ENCODE peak calls at places on chromosomes 2 and 18, in seven cellular contexts. One of them, this sample, is unnamed.

GRCh38 chr18:26052497-26052896 is 37.9 kb downstream of the SS18 start:
- DNase-seq in IMR-90: peak; percentile 6
- DNase-seq in trophoblast cell: no peak
- DNase-seq in H1: no peak
- DNase-seq in mesenchymal stem cell: peak; percentile 10
- DNase-seq in H9: no peak
- DNase-seq in mesendoderm: no peak
- DNase-seq in this sample: no peak

GRCh38 chr18:31554776-31555175 is 36.9 kb upstream of the TTR start:
- DNase-seq in trophoblast cell: no peak
- DNase-seq in mesenchymal stem cell: no peak
- DNase-seq in IMR-90: no peak
- DNase-seq in H1: no peak
- DNase-seq in mesendoderm: peak; percentile 50
- DNase-seq in H9: no peak
- DNase-seq in this sample: no peak

GRCh38 chr2:14288016-14288415 is 344.5 kb upstream of the LRATD1 start:
- DNase-seq in trophoblast cell: peak; percentile 78
- DNase-seq in IMR-90: no peak
- DNase-seq in H9: no peak
- DNase-seq in mesenchymal stem cell: no peak
- DNase-seq in H1: no peak
- DNase-seq in mesendoderm: peak; percentile 9
- DNase-seq in this sample: no peak

GRCh38 chr2:137897082-137897481 is 67.2 kb upstream of the HNMT start:
- DNase-seq in mesendoderm: peak; percentile 71
- DNase-seq in IMR-90: no peak
- DNase-seq in H9: no peak
- DNase-seq in mesenchymal stem cell: no peak
- DNase-seq in H1: no peak
- DNase-seq in trophoblast cell: no peak
- DNase-seq in this sample: no peak

GRCh38 chr18:77108001-77108692 is 24.4 kb downstream of the MBP start:
- DNase-seq in mesenchymal stem cell: peak; percentile 93
- DNase-seq in H1: peak; percentile 33
- DNase-seq in trophoblast cell: no peak
- DNase-seq in IMR-90: peak; percentile 92
- DNase-seq in mesendoderm: no peak
- DNase-seq in H9: no peak
- DNase-seq in this sample: no peak

GRCh38 chr18:49865401-49865800 is 52.1 kb upstream of the ACAA2 start:
- DNase-seq in H1: no peak
- DNase-seq in H9: no peak
- DNase-seq in IMR-90: no peak
- DNase-seq in trophoblast cell: no peak
- DNase-seq in mesendoderm: no peak
- DNase-seq in mesenchymal stem cell: no peak
- DNase-seq in this sample: no peak

GRCh38 chr2:143994936-143995335 is 525.0 kb downstream of the ZEB2 start:
- DNase-seq in H1: no peak
- DNase-seq in mesenchymal stem cell: no peak
- DNase-seq in H9: no peak
- DNase-seq in IMR-90: no peak
- DNase-seq in trophoblast cell: no peak
- DNase-seq in mesendoderm: no peak
- DNase-seq in this sample: no peak

GRCh38 chr18:68387246-68387645 is 327.7 kb downstream of the TMX3 start:
- DNase-seq in mesenchymal stem cell: no peak
- DNase-seq in trophoblast cell: peak; percentile 17
- DNase-seq in H1: no peak
- DNase-seq in mesendoderm: no peak
- DNase-seq in H9: no peak
- DNase-seq in IMR-90: peak; percentile 50
- DNase-seq in this sample: no peak

GRCh38 chr2:2662037-2662846 is 331.2 kb upstream of the MYT1L start:
- DNase-seq in H1: no peak
- DNase-seq in trophoblast cell: no peak
- DNase-seq in H9: no peak
- DNase-seq in IMR-90: peak; percentile 7
- DNase-seq in mesendoderm: no peak
- DNase-seq in mesenchymal stem cell: no peak
- DNase-seq in this sample: no peak

GRCh38 chr18:69992776-69993175 is 45.1 kb upstream of the CD226 start:
- DNase-seq in mesendoderm: no peak
- DNase-seq in mesenchymal stem cell: no peak
- DNase-seq in H1: no peak
- DNase-seq in H9: no peak
- DNase-seq in IMR-90: peak; percentile 78
- DNase-seq in trophoblast cell: no peak
- DNase-seq in this sample: no peak

GRCh38 chr2:94986392-94986963 is 39.0 kb upstream of the MAL start:
- DNase-seq in H9: peak; percentile 62
- DNase-seq in mesendoderm: peak; percentile 74
- DNase-seq in mesenchymal stem cell: no peak
- DNase-seq in IMR-90: peak; percentile 70
- DNase-seq in trophoblast cell: peak; percentile 82
- DNase-seq in H1: peak; percentile 68
- DNase-seq in this sample: peak; percentile 52

GRCh38 chr2:216195565-216195978 is 86.4 kb downstream of the XRCC5 start:
- DNase-seq in H9: no peak
- DNase-seq in mesendoderm: no peak
- DNase-seq in mesenchymal stem cell: peak; percentile 84
- DNase-seq in trophoblast cell: no peak
- DNase-seq in H1: no peak
- DNase-seq in IMR-90: peak; percentile 94
- DNase-seq in this sample: no peak

GRCh38 chr2:217853961-217854360 is 148.8 kb downstream of the TNS1 start:
- DNase-seq in H9: no peak
- DNase-seq in IMR-90: no peak
- DNase-seq in mesendoderm: no peak
- DNase-seq in mesenchymal stem cell: no peak
- DNase-seq in H1: no peak
- DNase-seq in trophoblast cell: no peak
- DNase-seq in this sample: no peak

GRCh38 chr2:27798948-27799645 is 27.6 kb downstream of the MRPL33 start:
- DNase-seq in IMR-90: peak; percentile 100
- DNase-seq in trophoblast cell: peak; percentile 100
- DNase-seq in H1: peak; percentile 34
- DNase-seq in mesenchymal stem cell: peak; percentile 99
- DNase-seq in mesendoderm: peak; percentile 99
- DNase-seq in H9: peak; percentile 65
- DNase-seq in this sample: peak; percentile 31

GRCh38 chr2:104834431-104834830 is 19.5 kb upstream of the POU3F3 start:
- DNase-seq in mesenchymal stem cell: no peak
- DNase-seq in H9: no peak
- DNase-seq in mesendoderm: no peak
- DNase-seq in trophoblast cell: no peak
- DNase-seq in H1: no peak
- DNase-seq in IMR-90: no peak
- DNase-seq in this sample: no peak

GRCh38 chr18:50586710-50587109 is 26.8 kb downstream of the MAPK4 start:
- DNase-seq in H1: no peak
- DNase-seq in H9: no peak
- DNase-seq in IMR-90: no peak
- DNase-seq in trophoblast cell: no peak
- DNase-seq in mesendoderm: no peak
- DNase-seq in mesenchymal stem cell: no peak
- DNase-seq in this sample: no peak

GRCh38 chr2:162058973-162059668 is 14.9 kb downstream of the DPP4 start:
- DNase-seq in H9: no peak
- DNase-seq in H1: no peak
- DNase-seq in trophoblast cell: no peak
- DNase-seq in IMR-90: peak; percentile 42
- DNase-seq in mesenchymal stem cell: peak; percentile 57
- DNase-seq in mesendoderm: no peak
- DNase-seq in this sample: no peak

GRCh38 chr2:118865106-118865505 is 17.7 kb upstream of the EN1 start:
- DNase-seq in trophoblast cell: peak; percentile 74
- DNase-seq in mesendoderm: peak; percentile 77
- DNase-seq in IMR-90: peak; percentile 46
- DNase-seq in H1: peak; percentile 67
- DNase-seq in H9: peak; percentile 69
- DNase-seq in mesenchymal stem cell: peak; percentile 48
- DNase-seq in this sample: peak; percentile 39

GRCh38 chr2:240739797-240740196 is 48.1 kb downstream of the AQP12A start:
- DNase-seq in mesenchymal stem cell: no peak
- DNase-seq in IMR-90: no peak
- DNase-seq in H1: no peak
- DNase-seq in trophoblast cell: no peak
- DNase-seq in H9: no peak
- DNase-seq in mesendoderm: no peak
- DNase-seq in this sample: no peak

GRCh38 chr2:171630812-171631626 is 56.2 kb upstream of the DYNC1I2 start:
- DNase-seq in H9: no peak
- DNase-seq in mesendoderm: peak; percentile 40
- DNase-seq in trophoblast cell: peak; percentile 97
- DNase-seq in IMR-90: no peak
- DNase-seq in H1: peak; percentile 48
- DNase-seq in mesenchymal stem cell: no peak
- DNase-seq in this sample: no peak

GRCh38 chr2:205161156-205161555 is 521.1 kb upstream of the NRP2 start:
- DNase-seq in IMR-90: peak; percentile 26
- DNase-seq in trophoblast cell: no peak
- DNase-seq in H9: no peak
- DNase-seq in mesendoderm: no peak
- DNase-seq in mesenchymal stem cell: peak; percentile 84
- DNase-seq in H1: no peak
- DNase-seq in this sample: no peak

GRCh38 chr18:56975276-56975675 is 171.6 kb upstream of the BOD1L2 start:
- DNase-seq in H9: no peak
- DNase-seq in mesendoderm: no peak
- DNase-seq in mesenchymal stem cell: no peak
- DNase-seq in H1: no peak
- DNase-seq in IMR-90: no peak
- DNase-seq in trophoblast cell: no peak
- DNase-seq in this sample: no peak

GRCh38 chr18:34978533-34978893 is 62.7 kb upstream of the MAPRE2 start:
- DNase-seq in H1: no peak
- DNase-seq in IMR-90: no peak
- DNase-seq in trophoblast cell: no peak
- DNase-seq in mesenchymal stem cell: no peak
- DNase-seq in H9: no peak
- DNase-seq in mesendoderm: peak; percentile 27
- DNase-seq in this sample: no peak

GRCh38 chr2:99939135-99939534 is 203.3 kb downstream of the AFF3 start:
- DNase-seq in IMR-90: no peak
- DNase-seq in mesenchymal stem cell: no peak
- DNase-seq in mesendoderm: no peak
- DNase-seq in trophoblast cell: no peak
- DNase-seq in H1: no peak
- DNase-seq in H9: no peak
- DNase-seq in this sample: no peak
- H3K27ac ChIP-seq in IMR-90: no peak overlapping the region
- H3K27ac ChIP-seq in mesenchymal stem cell: no peak overlapping the region
- H3K27ac ChIP-seq in mesendoderm: no peak overlapping the region
- H3K27ac ChIP-seq in trophoblast cell: no peak overlapping the region
- H3K27ac ChIP-seq in H1: no peak overlapping the region
- H3K27ac ChIP-seq in H9: no peak overlapping the region
- H3K27ac ChIP-seq in this sample: no peak overlapping the region

DNA sequence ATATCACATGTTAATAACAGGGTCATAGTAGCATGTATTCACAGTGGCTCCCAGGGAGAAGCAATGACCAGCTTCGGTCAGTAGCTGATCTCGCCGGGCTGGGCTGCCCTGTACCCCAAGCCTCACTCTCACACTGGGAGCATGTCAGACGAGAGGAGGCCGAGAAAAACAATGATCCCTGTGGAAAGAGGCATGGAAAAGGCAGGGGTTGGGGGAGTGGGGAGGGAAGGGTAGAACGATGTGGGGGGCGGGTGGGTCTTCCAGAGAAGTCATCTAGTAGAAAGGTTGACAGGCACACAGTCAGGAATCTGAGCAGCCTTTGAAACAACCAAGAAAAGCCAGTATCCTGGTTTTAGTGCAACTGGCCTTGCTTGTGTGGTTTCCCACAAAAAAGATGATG is 25.4 kb downstream of the TGFA start:
- DNase-seq in H1: no peak
- DNase-seq in trophoblast cell: no peak
- DNase-seq in mesendoderm: no peak
- DNase-seq in mesenchymal stem cell: no peak
- DNase-seq in H9: no peak
- DNase-seq in IMR-90: no peak
- DNase-seq in this sample: no peak
- H4K8ac ChIP-seq in H1: no peak overlapping the region
- H4K8ac ChIP-seq in trophoblast cell: no peak overlapping the region
- H4K8ac ChIP-seq in mesendoderm: no peak overlapping the region
- H4K8ac ChIP-seq in mesenchymal stem cell: no peak overlapping the region
- H4K8ac ChIP-seq in H9: no peak overlapping the region
- H4K8ac ChIP-seq in IMR-90: no peak overlapping the region
- H4K8ac ChIP-seq in this sample: no peak overlapping the region

GRCh38 chr2:38218995-38219394 is 143.0 kb upstream of the CYP1B1 start:
- DNase-seq in mesenchymal stem cell: no peak
- DNase-seq in H9: no peak
- DNase-seq in H1: no peak
- DNase-seq in IMR-90: no peak
- DNase-seq in trophoblast cell: no peak
- DNase-seq in mesendoderm: no peak
- DNase-seq in this sample: no peak

GRCh38 chr2:38217401-38218188 is 141.6 kb upstream of the CYP1B1 start:
- DNase-seq in H1: no peak
- DNase-seq in IMR-90: no peak
- DNase-seq in mesenchymal stem cell: no peak
- DNase-seq in H9: no peak
- DNase-seq in trophoblast cell: no peak
- DNase-seq in mesendoderm: no peak
- DNase-seq in this sample: no peak

GRCh38 chr2:38216886-38217285 is 140.9 kb upstream of the CYP1B1 start:
- DNase-seq in mesendoderm: no peak
- DNase-seq in IMR-90: no peak
- DNase-seq in H9: no peak
- DNase-seq in mesenchymal stem cell: no peak
- DNase-seq in trophoblast cell: no peak
- DNase-seq in H1: no peak
- DNase-seq in this sample: no peak

GRCh38 chr2:38220164-38220563 is 144.2 kb upstream of the CYP1B1 start:
- DNase-seq in H9: no peak
- DNase-seq in trophoblast cell: no peak
- DNase-seq in mesenchymal stem cell: no peak
- DNase-seq in mesendoderm: no peak
- DNase-seq in IMR-90: no peak
- DNase-seq in H1: no peak
- DNase-seq in this sample: no peak

GRCh38 chr2:38218583-38218982 is 142.6 kb upstream of the CYP1B1 start:
- DNase-seq in H1: no peak
- DNase-seq in H9: no peak
- DNase-seq in mesenchymal stem cell: no peak
- DNase-seq in trophoblast cell: no peak
- DNase-seq in IMR-90: no peak
- DNase-seq in mesendoderm: no peak
- DNase-seq in this sample: no peak
- H3K27ac ChIP-seq in H1: no peak overlapping the region
- H3K27ac ChIP-seq in H9: no peak overlapping the region
- H3K27ac ChIP-seq in mesenchymal stem cell: no peak overlapping the region
- H3K27ac ChIP-seq in trophoblast cell: no peak overlapping the region
- H3K27ac ChIP-seq in IMR-90: no peak overlapping the region
- H3K27ac ChIP-seq in mesendoderm: no peak overlapping the region
- H3K27ac ChIP-seq in this sample: no peak overlapping the region

DNA sequence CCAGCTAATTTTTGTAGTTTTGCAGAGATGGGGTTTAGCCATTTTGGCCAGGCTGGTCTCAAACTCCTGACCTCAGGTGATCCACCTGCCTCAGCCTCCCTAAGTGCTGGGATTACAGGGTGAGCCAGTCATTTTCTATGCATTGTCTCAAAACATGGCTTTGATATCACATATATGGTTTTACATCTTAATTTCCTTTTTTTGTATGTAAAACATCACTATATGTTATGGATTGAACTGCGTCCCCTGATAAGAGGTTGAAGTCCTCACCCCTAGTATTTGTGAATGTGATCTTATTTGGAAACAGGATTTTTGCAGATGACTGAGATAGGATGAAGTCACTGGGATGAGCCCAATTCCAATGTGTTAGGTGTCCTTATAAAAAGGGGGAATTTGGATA is 89.8 kb upstream of the MYCN start:
- DNase-seq in mesenchymal stem cell: no peak
- DNase-seq in mesendoderm: no peak
- DNase-seq in trophoblast cell: no peak
- DNase-seq in H1: no peak
- DNase-seq in H9: no peak
- DNase-seq in IMR-90: no peak
- DNase-seq in this sample: no peak
- H4K8ac ChIP-seq in mesenchymal stem cell: no peak overlapping the region
- H4K8ac ChIP-seq in mesendoderm: no peak overlapping the region
- H4K8ac ChIP-seq in trophoblast cell: no peak overlapping the region
- H4K8ac ChIP-seq in H1: no peak overlapping the region
- H4K8ac ChIP-seq in H9: no peak overlapping the region
- H4K8ac ChIP-seq in IMR-90: no peak overlapping the region
- H4K8ac ChIP-seq in this sample: no peak overlapping the region